ENCODE peak calls at places on chromosomes 7 and 10, in four cellular contexts. O is HFF-Myc, T is lung, U is neural progenitor cell. W is an unnamed sample.

GRCh38 chr10:53939654-53940053 is 861.4 kb downstream of the PCDH15 start:
- DNase-seq in O (no peak), T (no peak), U (no peak), W (no peak)

GRCh38 chr10:132036887-132037675 is 28.7 kb upstream of the JAKMIP3 start:
- DNase-seq in O (no peak), T (no peak), U (peak), W (no peak)

GRCh38 chr10:30070001-30070759 is 10.8 kb upstream of the JCAD start:
- DNase-seq in O (peak), T (no peak), U (no peak), W (no peak)

GRCh38 chr10:15333909-15334649 is 37.0 kb downstream of the FAM171A1 start:
- DNase-seq in O (no peak), T (no peak), U (no peak), W (no peak)

GRCh38 chr7:1883834-1884582 is 213.9 kb downstream of the ELFN1 start:
- DNase-seq in O (no peak), T (no peak), U (peak), W (no peak)

GRCh38 chr7:155792315-155792960 is 19.8 kb downstream of the SHH start:
- DNase-seq in O (no peak), T (no peak), U (no peak), W (no peak)

GRCh38 chr10:86535057-86535882 is 13.7 kb upstream of the WAPL start:
- DNase-seq in O (no peak), T (peak), U (peak), W (no peak)

GRCh38 chr10:124680675-124681074 is 63.5 kb downstream of the FAM53B start:
- DNase-seq in O (no peak), T (peak), U (no peak), W (no peak)

GRCh38 chr7:27071622-27072390 is 24.0 kb downstream of the HOXA1 start:
- DNase-seq in O (no peak), T (no peak), U (no peak), W (no peak)

GRCh38 chr10:44864042-44864436 is 47.1 kb upstream of the TMEM72 start:
- DNase-seq in O (no peak), T (no peak), U (peak), W (no peak)

GRCh38 chr7:38438938-38439337 is 165.5 kb upstream of the TARP start:
- DNase-seq in O (no peak), T (no peak), U (no peak), W (no peak)

GRCh38 chr7:50626286-50626685 is 61.1 kb upstream of the DDC start:
- DNase-seq in O (no peak), T (peak), U (no peak), W (no peak)

GRCh38 chr7:1225462-1226154 is 7.1 kb upstream of the UNCX start:
- DNase-seq in O (no peak), T (no peak), U (peak), W (no peak)

GRCh38 chr10:97292097-97292861 is at the start of gene ARHGAP19:
- DNase-seq in O (peak), T (peak), U (peak), W (peak)
- TF ChIP-seq CTCF in O (no peak), T (no peak), U (peak), W (peak)

DNA sequence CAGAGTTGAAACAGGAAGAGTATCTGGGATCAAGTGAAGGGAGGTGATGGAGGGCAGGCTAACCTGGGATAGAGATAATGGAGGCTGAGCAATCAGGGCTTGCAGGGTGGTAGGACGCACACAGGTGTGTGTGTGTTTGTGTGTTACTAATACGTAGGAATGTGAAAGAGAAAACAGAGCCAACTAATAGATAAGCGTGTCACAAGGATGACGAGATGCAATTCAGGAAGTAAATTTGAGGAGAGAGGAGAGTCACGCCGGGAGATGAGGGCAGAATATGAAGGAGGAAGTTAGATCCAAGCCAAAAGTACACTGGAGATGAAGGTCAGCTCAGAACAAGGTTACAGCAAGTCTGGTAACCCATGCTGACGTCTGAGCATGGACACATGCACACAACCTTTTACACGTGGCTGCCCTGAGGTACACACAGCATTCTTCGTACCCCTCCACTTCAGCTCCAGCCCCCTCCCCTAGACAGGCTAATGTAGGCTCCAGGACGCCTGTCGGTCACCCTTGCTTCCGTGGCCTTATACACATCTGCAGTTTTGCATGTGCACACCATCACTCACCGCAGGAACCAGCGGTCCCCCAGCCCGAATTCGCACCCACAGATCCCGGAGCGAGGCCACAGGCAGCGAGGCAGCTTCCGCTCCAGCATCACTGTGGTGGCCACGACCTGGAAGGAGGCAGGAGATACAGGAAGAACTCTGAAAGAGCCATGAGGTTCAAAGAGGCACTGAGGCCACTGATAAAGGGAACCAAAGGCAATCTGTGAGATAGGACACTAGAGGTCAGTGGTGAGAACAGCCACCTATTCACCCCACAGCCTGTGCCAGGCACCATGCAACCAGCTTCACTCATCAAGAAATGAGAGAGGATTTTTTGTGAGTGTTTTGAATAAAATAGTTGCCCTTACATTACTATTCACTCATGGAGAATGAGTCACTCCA is 23.7 kb upstream of the TRPV6 start:
- DNase-seq in O (no peak), T (no peak), U (peak), W (peak)
- TF ChIP-seq CTCF in O (peak), T (no peak), U (peak), W (peak)

GRCh38 chr7:22129819-22130580 is 184.3 kb upstream of the CDCA7L start:
- DNase-seq in O (no peak), T (no peak), U (no peak), W (no peak)

GRCh38 chr7:22128528-22128920 is 182.8 kb upstream of the CDCA7L start:
- DNase-seq in O (no peak), T (no peak), U (no peak), W (no peak)

GRCh38 chr7:22125436-22125835 is 179.7 kb upstream of the CDCA7L start:
- DNase-seq in O (no peak), T (no peak), U (no peak), W (no peak)

GRCh38 chr7:22127835-22128527 is 182.3 kb upstream of the CDCA7L start:
- DNase-seq in O (no peak), T (no peak), U (no peak), W (no peak)

GRCh38 chr7:22129166-22129565 is 183.5 kb upstream of the CDCA7L start:
- DNase-seq in O (no peak), T (no peak), U (no peak), W (peak)
- TF ChIP-seq CTCF in O (no peak), T (no peak), U (no peak), W (no peak)

DNA sequence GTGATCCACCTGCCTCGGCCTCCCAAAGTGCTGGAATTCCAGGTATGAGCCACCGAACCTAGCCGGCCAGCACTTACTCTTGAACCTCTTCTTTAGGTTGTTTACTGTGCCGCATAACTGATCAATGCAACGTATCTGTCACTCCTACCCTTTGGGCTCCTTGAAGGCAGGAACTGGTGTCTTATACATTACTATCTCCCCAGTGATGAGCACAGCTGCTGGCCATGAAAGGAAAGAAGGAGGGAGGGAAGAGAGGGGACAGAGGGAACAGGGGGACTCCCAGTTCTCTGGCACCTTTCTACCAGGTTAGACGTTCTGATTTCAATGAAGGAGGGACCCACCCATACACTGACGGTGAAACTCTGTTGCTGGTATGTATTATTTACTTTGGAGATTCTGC is 111.8 kb upstream of the NANOS1 start:
- DNase-seq in O (no peak), T (no peak), U (no peak), W (no peak)
- TF ChIP-seq CTCF in O (no peak), T (no peak), U (no peak), W (no peak)

GRCh38 chr10:95196053-95196452 is 2.0 kb downstream of the ACSM6 start:
- DNase-seq in O (no peak), T (no peak), U (peak), W (no peak)

DNA sequence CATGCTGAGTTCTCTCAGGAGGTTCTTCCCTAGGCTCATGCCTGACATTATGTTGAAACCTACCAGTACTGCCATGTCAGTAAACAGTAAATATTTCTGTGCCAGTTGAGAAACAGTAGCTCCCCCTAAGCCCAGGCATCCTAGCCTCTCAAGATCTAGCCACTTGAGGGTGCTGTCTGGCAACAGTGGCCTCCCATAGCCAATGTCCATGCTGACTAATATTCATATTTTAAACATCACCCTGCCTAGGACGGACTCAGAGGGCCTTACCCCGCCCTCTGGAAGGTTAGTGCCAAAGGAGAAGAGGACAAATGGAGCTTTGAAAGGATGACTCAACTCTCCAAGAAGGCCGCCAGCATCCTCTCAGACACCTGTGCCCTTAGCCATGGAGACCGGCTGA is 7.7 kb downstream of the ACSM6 start:
- DNase-seq in O (no peak), T (no peak), U (no peak), W (no peak)
- TF ChIP-seq CTCF in O (peak), T (no peak), U (no peak), W (peak)